ENCODE peak calls at places on chromosomes 16 and 17, in four cellular contexts. One of them, this sample, is unnamed.

GRCh38 chr16:81424761-81425160 is 19.8 kb upstream of the CMIP start:
- DNase-seq in K562: no peak
- DNase-seq in GM12878: peak; percentile 68
- DNase-seq in H1: no peak
- DNase-seq in this sample: no peak

GRCh38 chr17:63476494-63476856 is 386 bp upstream of the ACE start:
- DNase-seq in GM12878: no peak
- DNase-seq in H1: no peak
- DNase-seq in K562: peak; percentile 70
- DNase-seq in this sample: no peak

GRCh38 chr17:73717690-73718089 is 73.4 kb upstream of the SDK2 start:
- DNase-seq in GM12878: no peak
- DNase-seq in H1: no peak
- DNase-seq in K562: no peak
- DNase-seq in this sample: no peak

GRCh38 chr16:86580063-86580797 is 1.9 kb downstream of the FOXL1 start:
- DNase-seq in GM12878: no peak
- DNase-seq in H1: no peak
- DNase-seq in K562: no peak
- DNase-seq in this sample: no peak

GRCh38 chr17:22265807-22266206 is 573.5 kb downstream of the KCNJ18 start:
- DNase-seq in H1: no peak
- DNase-seq in K562: no peak
- DNase-seq in GM12878: no peak
- DNase-seq in this sample: no peak

GRCh38 chr16:67017810-67018488 is 11.0 kb upstream of the CBFB start:
- DNase-seq in H1: peak; percentile 78
- DNase-seq in GM12878: peak; percentile 82
- DNase-seq in K562: peak; percentile 90
- DNase-seq in this sample: peak; percentile 98

GRCh38 chr17:76820523-76820922 is 47.7 kb upstream of the MGAT5B start:
- DNase-seq in H1: no peak
- DNase-seq in GM12878: no peak
- DNase-seq in K562: no peak
- DNase-seq in this sample: no peak

GRCh38 chr16:21184834-21185233 is 26.4 kb downstream of the LDAF1 start:
- DNase-seq in H1: no peak
- DNase-seq in K562: no peak
- DNase-seq in GM12878: no peak
- DNase-seq in this sample: no peak

GRCh38 chr17:43171761-43172487 is 910 bp downstream of the NBR1 start:
- DNase-seq in K562: peak; percentile 19
- DNase-seq in GM12878: no peak
- DNase-seq in H1: no peak
- DNase-seq in this sample: peak; percentile 50

GRCh38 chr16:84360170-84360569 is 8.2 kb upstream of the ATP2C2 start:
- DNase-seq in K562: no peak
- DNase-seq in GM12878: no peak
- DNase-seq in H1: no peak
- DNase-seq in this sample: no peak

GRCh38 chr17:19978206-19978802 is 676 bp upstream of the AKAP10 start:
- DNase-seq in H1: no peak
- DNase-seq in GM12878: peak; percentile 13
- DNase-seq in K562: no peak
- DNase-seq in this sample: no peak

GRCh38 chr16:4938683-4939030 is 1.7 kb upstream of the PPL start:
- DNase-seq in H1: no peak
- DNase-seq in K562: no peak
- DNase-seq in GM12878: no peak
- DNase-seq in this sample: no peak

DNA sequence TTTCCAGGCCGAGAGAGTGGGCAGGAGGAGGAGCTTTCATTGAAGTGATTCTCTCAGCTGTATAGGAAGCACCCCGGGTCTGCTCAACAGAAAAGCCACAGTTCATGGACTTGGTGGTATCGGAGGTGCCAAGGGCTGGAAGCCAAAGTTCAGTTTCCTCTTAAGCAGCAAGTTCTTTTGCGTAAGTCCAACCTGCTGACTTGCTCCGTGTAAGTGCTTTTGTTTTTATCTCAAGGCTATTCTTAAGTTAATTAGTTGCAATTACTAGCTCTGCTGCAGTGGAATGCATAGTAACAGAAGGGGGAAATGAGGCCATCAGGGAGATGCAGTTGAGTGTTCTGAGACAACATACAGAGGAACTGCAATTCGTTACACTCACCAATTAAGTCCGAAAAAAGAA is 44.6 kb downstream of the SMIM36 start:
- DNase-seq in H1: peak; percentile 34
- DNase-seq in K562: no peak
- DNase-seq in GM12878: peak; percentile 55
- DNase-seq in this sample: no peak
- H3K4me3 ChIP-seq in H1: no peak overlapping the region
- H3K4me3 ChIP-seq in K562: no peak overlapping the region
- H3K4me3 ChIP-seq in GM12878: no peak overlapping the region
- H3K4me3 ChIP-seq in this sample: no peak overlapping the region

DNA sequence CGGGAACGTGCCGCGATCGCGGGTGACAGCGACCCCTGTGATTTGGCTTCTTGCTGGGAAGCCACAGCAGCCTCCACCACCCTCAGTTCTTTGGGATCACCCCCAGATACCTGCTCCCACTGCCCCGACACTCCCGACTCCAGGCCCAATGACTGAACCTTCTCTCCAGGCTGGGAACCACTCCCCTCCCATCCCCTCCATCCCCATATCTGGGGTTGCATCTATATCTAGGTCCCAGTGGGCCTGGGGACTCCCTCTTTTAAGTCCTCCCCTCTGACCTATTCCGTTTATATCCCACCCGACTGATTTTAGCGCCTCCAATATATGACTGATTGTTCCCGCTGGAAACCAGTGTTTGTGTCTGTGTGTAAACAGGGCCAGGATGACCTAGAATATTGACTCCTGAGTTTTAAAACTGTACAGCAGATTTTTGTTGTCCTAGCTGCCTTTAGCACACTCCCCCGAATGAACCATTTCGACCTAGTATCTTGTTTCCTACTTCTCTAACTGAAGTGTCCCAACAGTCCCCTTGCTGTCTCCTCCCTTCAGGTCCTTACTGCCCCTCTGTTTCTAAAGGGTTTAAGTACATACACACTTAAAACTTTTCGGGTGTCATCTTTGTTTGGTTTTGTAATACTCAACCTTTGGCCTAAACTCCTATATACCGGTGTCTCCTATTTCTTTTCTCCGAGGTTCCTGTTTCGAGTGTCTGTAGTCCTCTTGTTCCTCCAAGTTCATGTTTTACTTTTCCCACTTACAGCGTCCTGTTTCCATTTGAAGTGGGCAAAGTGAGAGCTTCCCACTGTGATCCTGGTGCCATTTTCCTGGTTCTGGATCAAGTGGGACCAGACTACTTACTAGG is 831 bp downstream of the PSMD3 start:
- DNase-seq in K562: peak; percentile 37
- DNase-seq in H1: no peak
- DNase-seq in GM12878: no peak
- DNase-seq in this sample: no peak
- TF ChIP-seq EGR1 in K562: no peak
- TF ChIP-seq EGR1 in H1: no peak
- TF ChIP-seq EGR1 in GM12878: no peak
- TF ChIP-seq EGR1 in this sample: no peak

GRCh38 chr17:1878419-1879121 is 48.8 kb downstream of the RPA1 start:
- DNase-seq in GM12878: no peak
- DNase-seq in K562: no peak
- DNase-seq in H1: no peak
- DNase-seq in this sample: no peak

GRCh38 chr17:1888741-1889140 is 58.9 kb downstream of the RPA1 start:
- DNase-seq in GM12878: no peak
- DNase-seq in K562: no peak
- DNase-seq in H1: no peak
- DNase-seq in this sample: no peak

GRCh38 chr17:1883536-1883935 is 53.7 kb downstream of the RPA1 start:
- DNase-seq in H1: no peak
- DNase-seq in GM12878: no peak
- DNase-seq in K562: no peak
- DNase-seq in this sample: no peak

GRCh38 chr17:1880851-1881630 is 51.2 kb downstream of the RPA1 start:
- DNase-seq in GM12878: no peak
- DNase-seq in K562: no peak
- DNase-seq in H1: no peak
- DNase-seq in this sample: no peak

GRCh38 chr17:1882836-1883235 is 53.0 kb downstream of the RPA1 start:
- DNase-seq in K562: peak; percentile 31
- DNase-seq in GM12878: no peak
- DNase-seq in H1: no peak
- DNase-seq in this sample: no peak
- TF ChIP-seq CEBPB in K562: no peak
- TF ChIP-seq CEBPB in GM12878: no peak
- TF ChIP-seq CEBPB in H1: no peak
- TF ChIP-seq CEBPB in this sample: no peak

GRCh38 chr17:5115673-5116651 is at the start of gene USP6:
- DNase-seq in K562: no peak
- DNase-seq in H1: no peak
- DNase-seq in GM12878: no peak
- DNase-seq in this sample: no peak
- H3K4me3 ChIP-seq in K562: no peak within 1 kb of the TSS
- H3K4me3 ChIP-seq in H1: no peak within 1 kb of the TSS
- H3K4me3 ChIP-seq in GM12878: no peak within 1 kb of the TSS
- H3K4me3 ChIP-seq in this sample: no peak within 1 kb of the TSS

DNA sequence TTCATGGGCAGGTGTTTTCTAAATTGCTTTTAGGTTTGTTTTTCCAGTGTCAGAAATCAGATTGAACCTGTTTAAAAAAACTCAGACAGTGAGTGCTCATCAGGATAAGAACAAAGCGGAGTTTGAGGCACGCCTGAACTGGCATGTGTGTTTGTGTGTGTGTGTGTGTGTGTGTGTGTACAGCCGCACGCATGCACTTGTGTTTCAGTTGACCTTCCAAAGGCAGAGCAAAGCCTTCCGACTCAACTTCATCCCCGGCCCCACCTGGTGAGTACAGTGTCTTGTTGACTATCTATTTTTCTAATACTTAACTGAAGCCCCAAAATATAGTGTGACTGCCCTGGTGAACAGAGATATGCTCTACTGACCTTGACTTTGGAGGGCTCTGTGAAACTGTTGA is 225.1 kb downstream of the IRX3 start:
- DNase-seq in H1: no peak
- DNase-seq in GM12878: no peak
- DNase-seq in K562: no peak
- DNase-seq in this sample: no peak
- TF ChIP-seq EGR1 in H1: no peak
- TF ChIP-seq EGR1 in GM12878: no peak
- TF ChIP-seq EGR1 in K562: no peak
- TF ChIP-seq EGR1 in this sample: no peak

This sample was measured in HCT116.